ENCODE peak calls at places on chromosomes 11 and 22, in nine cellular contexts. F is GM23248; B is psoas muscle; J is activated CD8-positive, alpha-beta T cell treated with anti-CD3 and anti-CD28 coated beads for 36 hours; S is activated T-cell treated with anti-CD3 and anti-CD28 coated beads for 4 hours; Y is AG08396; T is H9; R is gastrocnemius medialis; I is dermis blood vessel endothelial cell. K is an unnamed sample.

GRCh38 chr22:36177160-36177559 is 16.6 kb upstream of the APOL3 start:
- DNase-seq in F (no peak), B (no peak), J (no peak), S (no peak), Y (no peak), T (no peak), R (no peak), I (no peak), K (no peak)

GRCh38 chr11:74449369-74449931 is 17.9 kb downstream of the KCNE3 start:
- DNase-seq in F (peak; percentile 92), B (no peak), J (peak; percentile 52), S (peak; percentile 30), Y (peak; percentile 73), T (peak; percentile 47), R (peak; percentile 28), I (peak; percentile 89), K (peak; percentile 67)

GRCh38 chr11:113113801-113114451 is 152.7 kb downstream of the NCAM1 start:
- DNase-seq in F (no peak), B (no peak), J (no peak), S (no peak), Y (no peak), T (no peak), R (no peak), I (no peak), K (no peak)

GRCh38 chr11:36056160-36056751 is 112.4 kb downstream of the LDLRAD3 start:
- DNase-seq in F (peak; percentile 59), B (no peak), J (peak; percentile 5), S (no peak), Y (peak; percentile 47), T (peak; percentile 65), R (no peak), I (peak; percentile 74), K (peak; percentile 19)

GRCh38 chr11:69320756-69321741 is 27.1 kb downstream of the MYEOV start:
- DNase-seq in F (peak; percentile 47), B (no peak), J (no peak), S (no peak), Y (no peak), T (no peak), R (no peak), I (no peak), K (no peak)

GRCh38 chr11:16596231-16596630 is 142.2 kb upstream of the C11orf58 start:
- DNase-seq in F (no peak), B (no peak), J (no peak), S (no peak), Y (no peak), T (no peak), R (no peak), I (no peak), K (no peak)

GRCh38 chr22:18064636-18065035 is 13.2 kb upstream of the PEX26 start:
- DNase-seq in F (no peak), B (no peak), J (no peak), S (no peak), Y (no peak), T (no peak), R (no peak), I (no peak), K (no peak)

GRCh38 chr11:2581931-2582435 is 117.8 kb downstream of the KCNQ1OT1 start:
- DNase-seq in F (no peak), B (no peak), J (no peak), S (no peak), Y (no peak), T (peak; percentile 12), R (peak; percentile 10), I (no peak), K (peak; percentile 8)

GRCh38 chr11:86678823-86679222 is 6.4 kb upstream of the ME3 start:
- DNase-seq in F (no peak), B (no peak), J (no peak), S (no peak), Y (no peak), T (no peak), R (no peak), I (no peak), K (no peak)

GRCh38 chr22:37802310-37803194 is 5.2 kb upstream of the GCAT start:
- DNase-seq in F (peak; percentile 62), B (peak; percentile 60), J (peak; percentile 42), S (no peak), Y (peak; percentile 75), T (peak; percentile 80), R (peak; percentile 39), I (peak; percentile 58), K (peak; percentile 73)

GRCh38 chr11:110087820-110088534 is 5.2 kb upstream of the ZC3H12C start:
- DNase-seq in F (peak; percentile 72), B (no peak), J (no peak), S (no peak), Y (peak; percentile 65), T (no peak), R (no peak), I (no peak), K (no peak)

GRCh38 chr11:101706541-101706940 is 122.7 kb upstream of the TRPC6 start:
- DNase-seq in F (peak; percentile 49), B (no peak), J (no peak), S (no peak), Y (peak; percentile 31), T (no peak), R (no peak), I (no peak), K (no peak)

GRCh38 chr22:38740116-38740723 is 15.6 kb downstream of the SUN2 start:
- DNase-seq in F (no peak), B (no peak), J (no peak), S (no peak), Y (no peak), T (no peak), R (no peak), I (no peak), K (no peak)

GRCh38 chr11:102007567-102008437 is 39.4 kb upstream of the CFAP300 start:
- DNase-seq in F (peak; percentile 70), B (no peak), J (no peak), S (no peak), Y (peak; percentile 27), T (no peak), R (no peak), I (peak; percentile 65), K (no peak)

GRCh38 chr22:24067587-24068376 is 56.7 kb downstream of the CABIN1 start:
- DNase-seq in F (no peak), B (no peak), J (no peak), S (no peak), Y (no peak), T (no peak), R (peak; percentile 68), I (no peak), K (no peak)

GRCh38 chr22:17919276-17920144 is 104.9 kb downstream of the MICAL3 start:
- DNase-seq in F (no peak), B (no peak), J (no peak), S (no peak), Y (no peak), T (peak; percentile 57), R (no peak), I (no peak), K (peak; percentile 38)

GRCh38 chr11:72585762-72586590 is 88.2 kb downstream of the PDE2A start:
- DNase-seq in F (peak; percentile 66), B (no peak), J (peak; percentile 72), S (peak; percentile 58), Y (peak; percentile 88), T (peak; percentile 85), R (peak; percentile 54), I (peak; percentile 81), K (peak; percentile 84)

GRCh38 chr22:50276143-50276542 is 6.0 kb upstream of the MAPK11 start:
- DNase-seq in F (peak; percentile 66), B (peak; percentile 61), J (peak; percentile 67), S (no peak), Y (peak; percentile 66), T (peak; percentile 54), R (no peak), I (peak; percentile 79), K (peak; percentile 79)

K was measured in adrenal gland.